ENCODE peak calls at places on chromosomes 12 and 14, in eight cellular contexts. D is breast epithelium; T is tibial nerve; B is Peyer's patch; O is uterus; Z is lung; R is CD8-positive, alpha-beta T cell; W is endodermal cell. L is an unnamed sample.

GRCh38 chr12:94204647-94205247 is 56.4 kb downstream of the PLXNC1 start:
- DNase-seq in O (no peak), Z (no peak), R (no peak), T (no peak), W (peak; percentile 45), B (no peak), D (no peak), L (no peak)

GRCh38 chr12:108305520-108305919 is 33.6 kb downstream of the CMKLR1 start:
- DNase-seq in W (no peak), Z (peak; percentile 73), D (peak; percentile 91), T (peak; percentile 86), O (peak; percentile 94), B (no peak), R (no peak), L (no peak)

GRCh38 chr12:114403044-114403689 is 2.8 kb downstream of the TBX5 start:
- DNase-seq in B (no peak), Z (no peak), O (no peak), D (no peak), R (no peak), T (no peak), W (peak; percentile 97), L (no peak)

GRCh38 chr12:55736780-55737580 is 5.9 kb upstream of the GDF11 start:
- DNase-seq in R (peak; percentile 56), D (no peak), O (no peak), T (no peak), B (peak; percentile 76), W (peak; percentile 100), Z (peak; percentile 79), L (peak; percentile 59)

GRCh38 chr14:74973905-74974363 is 18.5 kb upstream of the PGF start:
- DNase-seq in T (no peak), D (no peak), R (no peak), O (no peak), Z (no peak), B (no peak), W (no peak), L (no peak)

GRCh38 chr12:78414071-78414470 is 450.5 kb upstream of the SYT1 start:
- DNase-seq in R (no peak), W (no peak), B (no peak), T (no peak), D (no peak), O (no peak), Z (no peak), L (no peak)

GRCh38 chr12:29521951-29522350 is 24.5 kb upstream of the OVCH1 start:
- DNase-seq in Z (no peak), O (no peak), D (no peak), B (no peak), W (no peak), R (no peak), T (no peak), L (no peak)

GRCh38 chr14:70972107-70972976 is 65.1 kb downstream of the PCNX1 start:
- DNase-seq in O (peak; percentile 90), Z (peak; percentile 86), R (peak; percentile 90), T (peak; percentile 89), W (peak; percentile 93), D (peak; percentile 85), B (peak; percentile 90), L (peak; percentile 72)

GRCh38 chr12:110287986-110288385 is 6.9 kb downstream of the ATP2A2 start:
- DNase-seq in B (no peak), W (no peak), D (no peak), O (no peak), R (no peak), Z (no peak), T (no peak), L (no peak)

GRCh38 chr12:131105736-131106356 is 152.1 kb downstream of the ADGRD1 start:
- DNase-seq in O (peak; percentile 11), D (no peak), Z (no peak), W (peak; percentile 41), B (no peak), R (peak; percentile 46), T (peak; percentile 12), L (peak; percentile 40)

GRCh38 chr12:38101753-38102152 is 214.8 kb upstream of the ALG10B start:
- DNase-seq in T (no peak), D (no peak), Z (no peak), R (no peak), O (no peak), W (no peak), B (no peak), L (no peak)

DNA sequence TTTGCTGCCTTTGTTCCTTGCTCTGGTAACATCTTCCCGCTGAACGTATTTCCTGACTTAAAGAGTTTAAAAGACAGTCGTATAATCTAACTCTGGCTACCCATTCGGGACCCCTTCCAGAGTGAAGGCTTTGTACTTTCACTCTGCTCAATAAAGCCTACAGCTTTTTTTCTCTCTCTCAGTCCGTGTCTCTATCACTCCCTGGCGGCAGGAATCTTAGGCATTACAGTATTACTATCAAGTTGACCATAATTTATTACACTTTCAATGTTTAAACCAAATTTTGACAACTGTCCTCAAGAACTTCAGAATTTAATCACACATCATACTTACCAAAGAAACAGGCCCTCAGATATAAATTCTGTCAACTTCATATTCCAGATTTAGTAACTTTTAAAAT is 967.9 kb downstream of the FSCB start:
- DNase-seq in T (no peak), W (peak; percentile 76), Z (no peak), D (no peak), O (no peak), B (no peak), R (no peak), L (no peak)
- TF ChIP-seq CTCF in T (peak; percentile 13), W (peak; percentile 81), Z (no peak), D (peak; percentile 43), O (peak; percentile 26), B (no peak), R (no peak), L (peak; percentile 47)

GRCh38 chr14:22380511-22381455 is 208.2 kb downstream of the DAD1 start:
- DNase-seq in D (no peak), O (no peak), R (no peak), T (no peak), Z (no peak), B (no peak), W (peak; percentile 58), L (no peak)
- H3K4me3 ChIP-seq in D (no peak overlapping the region), O (no peak overlapping the region), R (no peak overlapping the region), T (no peak overlapping the region), Z (no peak overlapping the region), B (no peak overlapping the region), W (peak overlapping the region; percentile 55), L (no peak overlapping the region)

DNA sequence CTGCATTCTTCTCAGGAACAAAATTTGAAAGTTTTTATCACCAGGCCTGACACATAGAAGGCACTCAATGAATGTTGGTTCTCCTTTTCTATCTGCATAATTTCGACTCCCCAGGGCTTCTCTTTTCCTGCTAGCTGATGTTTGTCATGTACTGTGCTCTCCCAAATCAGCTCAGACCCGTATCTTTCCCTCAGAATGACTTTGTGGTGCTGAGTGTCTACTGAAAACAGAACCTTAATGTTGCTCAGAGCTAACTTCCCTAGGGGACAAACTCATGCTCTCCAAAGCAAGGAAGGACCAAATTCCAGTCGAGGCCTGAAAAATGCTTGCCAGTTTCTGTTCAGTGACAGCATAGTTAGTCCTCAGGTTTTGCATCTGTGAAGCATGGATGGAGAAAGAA is 1.9 kb downstream of the ARHGDIB start:
- DNase-seq in B (no peak), W (no peak), D (no peak), T (no peak), Z (no peak), R (no peak), O (no peak), L (no peak)
- H3K4me1 ChIP-seq in B (peaks cover 11% of the 10 kb centered on the region), W (no peaks in the 10 kb centered on the region), D (no peaks in the 10 kb centered on the region), T (no peaks in the 10 kb centered on the region), Z (peaks cover 4% of the 10 kb centered on the region), R (peaks cover 46% of the 10 kb centered on the region), O (no peaks in the 10 kb centered on the region), L (no peaks in the 10 kb centered on the region)

DNA sequence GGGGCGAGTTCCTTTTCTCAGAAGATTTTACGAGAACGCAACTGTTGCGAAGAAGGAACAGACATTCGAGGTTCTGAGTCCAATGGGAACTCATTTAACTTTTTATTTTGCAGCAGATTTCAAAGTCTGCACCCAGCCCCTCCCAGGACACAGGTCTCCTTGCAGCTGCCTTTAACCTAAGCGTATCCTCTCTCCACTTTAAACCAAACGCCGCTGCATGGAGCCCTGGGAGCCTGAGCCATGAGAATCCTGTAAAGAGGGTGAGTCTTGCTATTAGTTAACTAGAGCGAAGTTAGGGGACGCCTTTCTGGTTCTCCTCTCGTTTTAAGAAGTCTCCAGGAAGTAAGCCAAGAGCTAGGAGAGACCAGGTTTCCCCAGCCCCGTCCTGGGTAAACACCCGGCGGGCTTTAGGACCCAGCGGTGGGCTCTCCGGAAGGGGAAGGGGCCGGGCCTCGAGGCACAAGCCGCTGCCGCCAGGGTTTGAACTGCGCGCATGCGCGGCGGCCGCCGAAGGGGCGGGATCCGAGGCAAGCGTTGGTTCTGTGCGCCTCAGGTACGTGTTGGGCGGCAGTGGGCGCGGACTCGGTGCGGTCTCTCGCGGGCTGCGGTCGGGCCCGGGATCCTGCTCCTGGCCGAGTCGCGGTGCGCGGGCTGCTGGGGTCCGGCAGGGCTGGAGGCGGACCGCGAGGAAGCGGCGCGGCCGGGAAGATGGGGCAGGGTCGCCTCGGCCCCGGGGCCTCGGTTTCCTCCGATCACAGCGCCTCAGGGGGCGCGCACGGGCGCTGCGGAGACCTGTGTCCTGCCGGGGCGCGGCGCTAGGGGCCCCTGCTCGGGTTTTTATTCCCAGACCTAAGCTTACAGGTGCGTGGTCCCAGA is at the start of gene TDP1:
- DNase-seq in R (peak; percentile 96), B (peak; percentile 97), O (peak; percentile 95), D (peak; percentile 93), W (peak; percentile 99), Z (peak; percentile 89), T (peak; percentile 85), L (peak; percentile 98)
- TF ChIP-seq CTCF in R (no peak), B (no peak), O (peak; percentile 42), D (no peak), W (peak; percentile 49), Z (peak; percentile 16), T (no peak), L (no peak)

DNA sequence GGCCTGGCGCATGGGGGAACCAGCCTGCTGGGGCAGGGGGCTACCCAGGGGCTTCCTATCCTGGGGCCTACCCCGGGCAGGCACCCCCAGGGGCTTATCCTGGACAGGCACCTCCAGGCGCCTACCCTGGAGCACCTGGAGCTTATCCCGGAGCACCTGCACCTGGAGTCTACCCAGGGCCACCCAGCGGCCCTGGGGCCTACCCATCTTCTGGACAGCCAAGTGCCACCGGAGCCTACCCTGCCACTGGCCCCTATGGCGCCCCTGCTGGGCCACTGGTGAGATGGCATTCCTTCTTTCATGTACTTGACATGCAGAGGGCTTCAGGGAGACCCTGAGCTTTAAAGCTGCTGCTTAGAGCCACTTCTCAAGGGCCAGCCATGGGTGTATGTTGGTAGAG is 9.0 kb downstream of the LGALS3 start:
- DNase-seq in B (no peak), T (no peak), Z (no peak), O (no peak), W (peak; percentile 83), R (no peak), D (no peak), L (no peak)
- H3K4me3 ChIP-seq in B (no peak overlapping the region), T (peak overlapping the region; percentile 26), Z (no peak overlapping the region), O (no peak overlapping the region), W (no peak overlapping the region), R (no peak overlapping the region), D (no peak overlapping the region), L (no peak overlapping the region)

GRCh38 chr14:91867316-91867988 is at the start of gene TC2N:
- DNase-seq in W (no peak), B (peak; percentile 38), T (no peak), R (peak; percentile 55), O (no peak), D (no peak), Z (no peak), L (no peak)
- H3K4me1 ChIP-seq in W (peaks cover 4% of the 10 kb centered on the region), B (peaks cover 13% of the 10 kb centered on the region), T (no peaks in the 10 kb centered on the region), R (peaks cover 83% of the 10 kb centered on the region), O (no peaks in the 10 kb centered on the region), D (peaks cover 18% of the 10 kb centered on the region), Z (peaks cover 2% of the 10 kb centered on the region), L (no peaks in the 10 kb centered on the region)

L was measured in right lobe of liver.